ENCODE peak calls at places on chromosomes 11 and 22, in eight cellular contexts. One of them, this sample, is unnamed.

GRCh38 chr11:86990079-86990478 is 34.9 kb upstream of the FZD4 start:
- DNase-seq in GM04504: no peak
- DNase-seq in hypothalamus: no peak
- DNase-seq in T-cell: no peak
- DNase-seq in non-pigmented ciliary epithelial cell: no peak
- DNase-seq in ELF-1: no peak
- DNase-seq in H7: no peak
- DNase-seq in activated T-helper 1 cell treated with anti-CD3 and anti-CD28 coated beads, Interleukin-12 subunit alpha, Interleukin-12 subunit beta, Interleukin-2, Interleukin-4 antibody, amounts not matched to agents 30 ng/mL and 10 ng/mL and 1 ng/mL, durations not matched to agents 14 hours and 24 hours and 36 hours: no peak
- DNase-seq in this sample: no peak

GRCh38 chr11:116703421-116703820 is 69.4 kb downstream of the BUD13 start:
- DNase-seq in T-cell: no peak
- DNase-seq in GM04504: no peak
- DNase-seq in non-pigmented ciliary epithelial cell: no peak
- DNase-seq in H7: peak
- DNase-seq in hypothalamus: peak
- DNase-seq in activated T-helper 1 cell treated with anti-CD3 and anti-CD28 coated beads, Interleukin-12 subunit alpha, Interleukin-12 subunit beta, Interleukin-2, Interleukin-4 antibody, amounts not matched to agents 30 ng/mL and 10 ng/mL and 1 ng/mL, durations not matched to agents 14 hours and 24 hours and 36 hours: no peak
- DNase-seq in ELF-1: peak
- DNase-seq in this sample: no peak

GRCh38 chr22:20154602-20155183 is 3.8 kb upstream of the CCDC188 start:
- DNase-seq in H7: peak
- DNase-seq in non-pigmented ciliary epithelial cell: no peak
- DNase-seq in activated T-helper 1 cell treated with anti-CD3 and anti-CD28 coated beads, Interleukin-12 subunit alpha, Interleukin-12 subunit beta, Interleukin-2, Interleukin-4 antibody, amounts not matched to agents 30 ng/mL and 10 ng/mL and 1 ng/mL, durations not matched to agents 14 hours and 24 hours and 36 hours: no peak
- DNase-seq in T-cell: no peak
- DNase-seq in hypothalamus: no peak
- DNase-seq in GM04504: no peak
- DNase-seq in ELF-1: no peak
- DNase-seq in this sample: no peak

GRCh38 chr11:68843703-68844312 is 2.1 kb upstream of the CPT1A start:
- DNase-seq in H7: peak
- DNase-seq in activated T-helper 1 cell treated with anti-CD3 and anti-CD28 coated beads, Interleukin-12 subunit alpha, Interleukin-12 subunit beta, Interleukin-2, Interleukin-4 antibody, amounts not matched to agents 30 ng/mL and 10 ng/mL and 1 ng/mL, durations not matched to agents 14 hours and 24 hours and 36 hours: peak
- DNase-seq in T-cell: peak
- DNase-seq in GM04504: no peak
- DNase-seq in hypothalamus: no peak
- DNase-seq in non-pigmented ciliary epithelial cell: no peak
- DNase-seq in ELF-1: peak
- DNase-seq in this sample: no peak

GRCh38 chr11:57410287-57410686 is 16.6 kb downstream of the SLC43A3 start:
- DNase-seq in hypothalamus: no peak
- DNase-seq in ELF-1: no peak
- DNase-seq in activated T-helper 1 cell treated with anti-CD3 and anti-CD28 coated beads, Interleukin-12 subunit alpha, Interleukin-12 subunit beta, Interleukin-2, Interleukin-4 antibody, amounts not matched to agents 30 ng/mL and 10 ng/mL and 1 ng/mL, durations not matched to agents 14 hours and 24 hours and 36 hours: no peak
- DNase-seq in T-cell: no peak
- DNase-seq in H7: no peak
- DNase-seq in non-pigmented ciliary epithelial cell: peak
- DNase-seq in GM04504: no peak
- DNase-seq in this sample: no peak

GRCh38 chr22:46815559-46815895 is 53.1 kb downstream of the TBC1D22A start:
- DNase-seq in activated T-helper 1 cell treated with anti-CD3 and anti-CD28 coated beads, Interleukin-12 subunit alpha, Interleukin-12 subunit beta, Interleukin-2, Interleukin-4 antibody, amounts not matched to agents 30 ng/mL and 10 ng/mL and 1 ng/mL, durations not matched to agents 14 hours and 24 hours and 36 hours: no peak
- DNase-seq in hypothalamus: no peak
- DNase-seq in non-pigmented ciliary epithelial cell: no peak
- DNase-seq in T-cell: no peak
- DNase-seq in GM04504: no peak
- DNase-seq in H7: no peak
- DNase-seq in ELF-1: no peak
- DNase-seq in this sample: peak

GRCh38 chr11:108672113-108672512 is 7.2 kb downstream of the DDX10 start:
- DNase-seq in GM04504: no peak
- DNase-seq in activated T-helper 1 cell treated with anti-CD3 and anti-CD28 coated beads, Interleukin-12 subunit alpha, Interleukin-12 subunit beta, Interleukin-2, Interleukin-4 antibody, amounts not matched to agents 30 ng/mL and 10 ng/mL and 1 ng/mL, durations not matched to agents 14 hours and 24 hours and 36 hours: no peak
- DNase-seq in non-pigmented ciliary epithelial cell: peak
- DNase-seq in H7: no peak
- DNase-seq in hypothalamus: no peak
- DNase-seq in T-cell: no peak
- DNase-seq in ELF-1: no peak
- DNase-seq in this sample: no peak

GRCh38 chr22:23193882-23194281 is 13.6 kb downstream of the BCR start:
- DNase-seq in hypothalamus: no peak
- DNase-seq in activated T-helper 1 cell treated with anti-CD3 and anti-CD28 coated beads, Interleukin-12 subunit alpha, Interleukin-12 subunit beta, Interleukin-2, Interleukin-4 antibody, amounts not matched to agents 30 ng/mL and 10 ng/mL and 1 ng/mL, durations not matched to agents 14 hours and 24 hours and 36 hours: no peak
- DNase-seq in ELF-1: no peak
- DNase-seq in T-cell: no peak
- DNase-seq in non-pigmented ciliary epithelial cell: no peak
- DNase-seq in H7: no peak
- DNase-seq in GM04504: no peak
- DNase-seq in this sample: no peak

This sample was measured in vagina.